ENCODE peak calls at places on chromosomes 12 and 14, in five cellular contexts. One of them, this sample, is unnamed.

GRCh38 chr14:26841361-26841760 is 243.5 kb upstream of the NOVA1 start:
- DNase-seq in coronary artery: no peak
- DNase-seq in OCI-LY7: no peak
- DNase-seq in GM23338: no peak
- DNase-seq in foreskin fibroblast: peak; percentile 33
- DNase-seq in this sample: no peak

GRCh38 chr14:75875958-75876357 is 105.8 kb downstream of the TGFB3 start:
- DNase-seq in GM23338: no peak
- DNase-seq in OCI-LY7: no peak
- DNase-seq in foreskin fibroblast: no peak
- DNase-seq in coronary artery: no peak
- DNase-seq in this sample: no peak

GRCh38 chr12:117486840-117487659 is 125.6 kb upstream of the NOS1 start:
- DNase-seq in foreskin fibroblast: peak; percentile 7
- DNase-seq in GM23338: no peak
- DNase-seq in OCI-LY7: no peak
- DNase-seq in coronary artery: no peak
- DNase-seq in this sample: no peak

GRCh38 chr14:31992051-31992450 is 85.1 kb upstream of the ARHGAP5 start:
- DNase-seq in GM23338: no peak
- DNase-seq in foreskin fibroblast: peak; percentile 65
- DNase-seq in coronary artery: no peak
- DNase-seq in OCI-LY7: no peak
- DNase-seq in this sample: no peak

GRCh38 chr14:95696741-95697140 is 10.5 kb downstream of the TCL1B start:
- DNase-seq in OCI-LY7: no peak
- DNase-seq in coronary artery: no peak
- DNase-seq in GM23338: no peak
- DNase-seq in foreskin fibroblast: no peak
- DNase-seq in this sample: no peak

GRCh38 chr12:98644433-98644711 is 216 bp downstream of the IKBIP start:
- DNase-seq in OCI-LY7: no peak
- DNase-seq in coronary artery: no peak
- DNase-seq in foreskin fibroblast: peak; percentile 18
- DNase-seq in GM23338: no peak
- DNase-seq in this sample: no peak

GRCh38 chr14:100827751-100828447 is 2.0 kb downstream of the MEG3 start:
- DNase-seq in foreskin fibroblast: peak; percentile 65
- DNase-seq in coronary artery: no peak
- DNase-seq in OCI-LY7: no peak
- DNase-seq in GM23338: no peak
- DNase-seq in this sample: no peak

GRCh38 chr12:124297389-124297788 is 2.5 kb downstream of the RFLNA start:
- DNase-seq in foreskin fibroblast: no peak
- DNase-seq in coronary artery: no peak
- DNase-seq in OCI-LY7: no peak
- DNase-seq in GM23338: no peak
- DNase-seq in this sample: no peak

GRCh38 chr14:34619399-34619920 is 10.5 kb downstream of the SNX6 start:
- DNase-seq in OCI-LY7: no peak
- DNase-seq in foreskin fibroblast: no peak
- DNase-seq in GM23338: no peak
- DNase-seq in coronary artery: no peak
- DNase-seq in this sample: no peak

GRCh38 chr12:27119797-27120196 is 37.4 kb upstream of the C12orf71 start:
- DNase-seq in OCI-LY7: no peak
- DNase-seq in GM23338: peak; percentile 27
- DNase-seq in coronary artery: no peak
- DNase-seq in foreskin fibroblast: no peak
- DNase-seq in this sample: no peak

GRCh38 chr12:71865166-71865713 is 25.7 kb downstream of the TBC1D15 start:
- DNase-seq in foreskin fibroblast: peak; percentile 93
- DNase-seq in coronary artery: no peak
- DNase-seq in GM23338: no peak
- DNase-seq in OCI-LY7: no peak
- DNase-seq in this sample: no peak

GRCh38 chr12:117139025-117139717 is 40.0 kb upstream of the TESC start:
- DNase-seq in GM23338: no peak
- DNase-seq in coronary artery: no peak
- DNase-seq in foreskin fibroblast: no peak
- DNase-seq in OCI-LY7: no peak
- DNase-seq in this sample: no peak

GRCh38 chr12:120381752-120382419 is 12.9 kb upstream of the MSI1 start:
- DNase-seq in GM23338: no peak
- DNase-seq in OCI-LY7: no peak
- DNase-seq in foreskin fibroblast: peak; percentile 16
- DNase-seq in coronary artery: no peak
- DNase-seq in this sample: no peak

GRCh38 chr12:119486599-119487154 is 106.9 kb upstream of the TMEM233 start:
- DNase-seq in OCI-LY7: no peak
- DNase-seq in foreskin fibroblast: no peak
- DNase-seq in GM23338: peak; percentile 21
- DNase-seq in coronary artery: no peak
- DNase-seq in this sample: no peak

GRCh38 chr14:61533513-61534255 is 161.6 kb upstream of the HIF1A start:
- DNase-seq in OCI-LY7: no peak
- DNase-seq in foreskin fibroblast: no peak
- DNase-seq in coronary artery: no peak
- DNase-seq in GM23338: no peak
- DNase-seq in this sample: no peak

GRCh38 chr12:2687058-2687457 is 107.7 kb upstream of the FKBP4 start:
- DNase-seq in GM23338: no peak
- DNase-seq in coronary artery: no peak
- DNase-seq in foreskin fibroblast: no peak
- DNase-seq in OCI-LY7: no peak
- DNase-seq in this sample: no peak

GRCh38 chr12:6538420-6539275 is 4.3 kb downstream of the GAPDH start:
- DNase-seq in coronary artery: no peak
- DNase-seq in GM23338: peak; percentile 49
- DNase-seq in OCI-LY7: peak; percentile 48
- DNase-seq in foreskin fibroblast: peak; percentile 63
- DNase-seq in this sample: no peak

GRCh38 chr12:131018221-131018620 is 64.5 kb downstream of the ADGRD1 start:
- DNase-seq in GM23338: no peak
- DNase-seq in OCI-LY7: no peak
- DNase-seq in foreskin fibroblast: no peak
- DNase-seq in coronary artery: no peak
- DNase-seq in this sample: no peak

GRCh38 chr12:115511971-115512370 is 765.5 kb downstream of the MED13L start:
- DNase-seq in coronary artery: no peak
- DNase-seq in GM23338: peak; percentile 12
- DNase-seq in OCI-LY7: no peak
- DNase-seq in foreskin fibroblast: no peak
- DNase-seq in this sample: no peak

GRCh38 chr14:105387530-105387922 is 10.8 kb upstream of the TEX22 start:
- DNase-seq in GM23338: no peak
- DNase-seq in foreskin fibroblast: no peak
- DNase-seq in coronary artery: no peak
- DNase-seq in OCI-LY7: no peak
- DNase-seq in this sample: no peak

GRCh38 chr14:85252011-85252410 is 277.9 kb upstream of the FLRT2 start:
- DNase-seq in GM23338: no peak
- DNase-seq in foreskin fibroblast: peak; percentile 62
- DNase-seq in OCI-LY7: no peak
- DNase-seq in coronary artery: no peak
- DNase-seq in this sample: no peak

GRCh38 chr14:30874999-30875787 is 834 bp downstream of the COCH start:
- DNase-seq in GM23338: peak; percentile 59
- DNase-seq in OCI-LY7: peak; percentile 24
- DNase-seq in coronary artery: no peak
- DNase-seq in foreskin fibroblast: no peak
- DNase-seq in this sample: no peak

GRCh38 chr12:94172973-94173372 is 24.6 kb downstream of the PLXNC1 start:
- DNase-seq in foreskin fibroblast: peak; percentile 96
- DNase-seq in GM23338: no peak
- DNase-seq in OCI-LY7: no peak
- DNase-seq in coronary artery: no peak
- DNase-seq in this sample: no peak

GRCh38 chr12:88940854-88941253 is 360.6 kb upstream of the KITLG start:
- DNase-seq in GM23338: no peak
- DNase-seq in coronary artery: no peak
- DNase-seq in foreskin fibroblast: no peak
- DNase-seq in OCI-LY7: no peak
- DNase-seq in this sample: no peak

GRCh38 chr12:7129647-7130536 is at the start of gene CLSTN3:
- DNase-seq in GM23338: peak; percentile 93
- DNase-seq in coronary artery: peak; percentile 83
- DNase-seq in OCI-LY7: peak; percentile 88
- DNase-seq in foreskin fibroblast: peak; percentile 57
- DNase-seq in this sample: peak; percentile 90

GRCh38 chr12:117857632-117858274 is 111.0 kb downstream of the KSR2 start:
- DNase-seq in OCI-LY7: peak; percentile 51
- DNase-seq in GM23338: peak; percentile 91
- DNase-seq in coronary artery: no peak
- DNase-seq in foreskin fibroblast: peak; percentile 10
- DNase-seq in this sample: no peak

GRCh38 chr12:25789520-25789919 is 169.0 kb upstream of the RASSF8 start:
- DNase-seq in GM23338: no peak
- DNase-seq in OCI-LY7: no peak
- DNase-seq in coronary artery: no peak
- DNase-seq in foreskin fibroblast: peak; percentile 58
- DNase-seq in this sample: no peak

GRCh38 chr12:44031472-44032185 is 195.7 kb downstream of the TMEM117 start:
- DNase-seq in OCI-LY7: peak; percentile 8
- DNase-seq in coronary artery: no peak
- DNase-seq in foreskin fibroblast: no peak
- DNase-seq in GM23338: no peak
- DNase-seq in this sample: no peak

GRCh38 chr14:51356381-51356780 is 116.3 kb downstream of the TMX1 start:
- DNase-seq in OCI-LY7: no peak
- DNase-seq in GM23338: no peak
- DNase-seq in foreskin fibroblast: no peak
- DNase-seq in coronary artery: no peak
- DNase-seq in this sample: no peak

GRCh38 chr14:34380446-34380845 is 81.6 kb downstream of the SPTSSA start:
- DNase-seq in OCI-LY7: no peak
- DNase-seq in GM23338: no peak
- DNase-seq in foreskin fibroblast: no peak
- DNase-seq in coronary artery: no peak
- DNase-seq in this sample: no peak

GRCh38 chr14:102431751-102432150 is 69.0 kb downstream of the TECPR2 start:
- DNase-seq in GM23338: no peak
- DNase-seq in OCI-LY7: no peak
- DNase-seq in coronary artery: no peak
- DNase-seq in foreskin fibroblast: no peak
- DNase-seq in this sample: no peak

GRCh38 chr12:28851781-28852180 is 297.3 kb upstream of the FAR2 start:
- DNase-seq in foreskin fibroblast: no peak
- DNase-seq in coronary artery: no peak
- DNase-seq in GM23338: no peak
- DNase-seq in OCI-LY7: no peak
- DNase-seq in this sample: no peak
- TF ChIP-seq CTCF in foreskin fibroblast: no peak
- TF ChIP-seq CTCF in coronary artery: no peak
- TF ChIP-seq CTCF in GM23338: no peak
- TF ChIP-seq CTCF in OCI-LY7: no peak
- TF ChIP-seq CTCF in this sample: no peak

GRCh38 chr14:22122227-22123187 is 448.9 kb upstream of the OR4E1 start:
- DNase-seq in coronary artery: no peak
- DNase-seq in OCI-LY7: peak; percentile 11
- DNase-seq in GM23338: peak; percentile 59
- DNase-seq in foreskin fibroblast: no peak
- DNase-seq in this sample: no peak
- H3K4me3 ChIP-seq in coronary artery: no peak overlapping the region
- H3K4me3 ChIP-seq in OCI-LY7: no peak overlapping the region
- H3K4me3 ChIP-seq in GM23338: no peak overlapping the region
- H3K4me3 ChIP-seq in foreskin fibroblast: no peak overlapping the region
- H3K4me3 ChIP-seq in this sample: no peak overlapping the region

DNA sequence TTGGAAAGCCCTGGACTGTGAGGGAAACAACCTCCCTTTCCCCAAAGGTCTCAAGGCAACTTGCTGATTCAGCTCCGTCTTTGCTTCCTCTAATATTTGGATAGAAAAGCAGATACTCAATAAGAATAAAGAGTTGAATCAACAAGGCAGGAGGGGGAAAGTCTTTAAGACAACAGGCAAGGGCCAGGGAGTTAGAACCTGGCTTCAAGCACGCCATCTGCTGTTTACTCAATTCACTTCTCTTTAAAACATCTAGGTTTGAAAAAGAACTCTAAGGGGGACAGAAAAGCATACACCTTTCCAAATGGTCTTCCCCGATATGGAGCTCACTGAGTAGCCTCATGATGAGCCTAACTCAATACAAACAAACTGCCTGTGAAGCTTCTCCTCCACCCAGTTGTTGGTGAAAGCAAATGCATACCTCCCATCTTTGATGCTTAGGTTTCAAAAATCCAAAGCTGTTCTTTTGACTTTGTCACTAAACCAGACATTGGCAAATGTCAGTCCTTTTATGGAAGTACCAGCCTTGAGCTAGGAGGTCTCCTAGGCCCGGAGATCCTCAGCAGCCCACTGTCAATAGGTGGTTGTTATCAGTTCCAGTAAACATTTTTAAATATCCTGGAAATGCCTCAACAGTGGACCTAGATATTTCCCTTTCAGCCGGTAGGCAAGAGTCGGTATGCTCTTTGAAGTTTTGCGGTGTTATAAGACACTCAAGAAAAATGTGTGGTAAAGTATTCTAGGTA is 76.2 kb downstream of the SAMD4A start:
- DNase-seq in GM23338: peak; percentile 66
- DNase-seq in coronary artery: no peak
- DNase-seq in foreskin fibroblast: no peak
- DNase-seq in OCI-LY7: peak; percentile 7
- DNase-seq in this sample: no peak
- TF ChIP-seq CTCF in GM23338: peak; percentile 53
- TF ChIP-seq CTCF in coronary artery: no peak
- TF ChIP-seq CTCF in foreskin fibroblast: peak; percentile 11
- TF ChIP-seq CTCF in OCI-LY7: peak; percentile 55
- TF ChIP-seq CTCF in this sample: peak; percentile 26

DNA sequence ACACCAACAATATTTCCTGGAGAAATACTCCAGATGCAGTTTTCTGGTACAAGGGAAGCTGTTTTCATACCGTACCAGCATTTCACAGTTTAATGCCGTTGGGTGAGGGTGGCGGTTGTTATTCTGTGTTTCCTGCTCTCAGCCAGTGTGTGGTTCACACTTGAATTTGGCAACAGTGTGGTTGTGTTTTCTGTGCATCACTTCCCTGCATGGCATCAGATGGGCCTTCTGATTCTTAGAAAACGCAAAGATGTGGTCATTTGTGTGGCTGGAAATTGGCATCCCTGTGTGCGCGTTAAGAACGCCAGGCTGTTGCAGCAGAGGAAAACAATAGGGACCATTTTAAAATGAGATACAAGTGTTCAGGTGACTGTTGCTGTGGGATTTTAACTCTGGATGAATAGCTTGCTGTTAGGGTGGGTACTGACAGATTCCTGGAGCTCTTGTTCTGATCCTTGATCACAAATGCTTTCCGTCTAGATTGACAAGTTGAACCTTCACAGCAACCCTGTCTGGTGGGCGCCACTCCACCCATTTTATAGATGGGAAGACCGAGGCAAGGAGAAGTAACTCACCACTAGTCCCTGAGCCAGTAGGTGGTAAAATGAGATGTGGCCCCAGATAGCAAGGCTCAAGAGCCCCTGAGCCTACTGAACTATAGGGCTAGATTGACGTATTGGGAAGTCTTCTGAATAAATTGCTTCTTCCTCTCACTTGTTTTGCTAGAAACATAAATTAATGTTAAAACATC is 231.2 kb downstream of the CHST11 start:
- DNase-seq in OCI-LY7: no peak
- DNase-seq in GM23338: no peak
- DNase-seq in coronary artery: no peak
- DNase-seq in foreskin fibroblast: no peak
- DNase-seq in this sample: no peak
- H3K4me3 ChIP-seq in OCI-LY7: no peak overlapping the region
- H3K4me3 ChIP-seq in GM23338: no peak overlapping the region
- H3K4me3 ChIP-seq in coronary artery: no peak overlapping the region
- H3K4me3 ChIP-seq in foreskin fibroblast: no peak overlapping the region
- H3K4me3 ChIP-seq in this sample: no peak overlapping the region

GRCh38 chr12:33605776-33606175 is 166.2 kb upstream of the SYT10 start:
- DNase-seq in OCI-LY7: peak; percentile 4
- DNase-seq in foreskin fibroblast: no peak
- DNase-seq in coronary artery: no peak
- DNase-seq in GM23338: peak; percentile 60
- DNase-seq in this sample: no peak
- TF ChIP-seq CTCF in OCI-LY7: peak; percentile 41
- TF ChIP-seq CTCF in foreskin fibroblast: no peak
- TF ChIP-seq CTCF in coronary artery: no peak
- TF ChIP-seq CTCF in GM23338: peak; percentile 63
- TF ChIP-seq CTCF in this sample: peak; percentile 28